ENCODE peak calls at places on chromosomes 3 and 15, in ten cellular contexts. One of them, this sample, is unnamed.

GRCh38 chr15:33226559-33227181 is 32.2 kb upstream of the FMN1 start:
- DNase-seq in esophagus squamous epithelium: no peak
- DNase-seq in A673: peak
- DNase-seq in CD8-positive, alpha-beta T cell: peak
- DNase-seq in K562: peak
- DNase-seq in tibial nerve: peak
- DNase-seq in IMR-90: no peak
- DNase-seq in cardiac muscle cell: peak
- DNase-seq in heart left ventricle: peak
- DNase-seq in AG09309: no peak
- DNase-seq in this sample: no peak

GRCh38 chr3:107542665-107543064 is 19.9 kb downstream of the BBX start:
- DNase-seq in esophagus squamous epithelium: no peak
- DNase-seq in A673: no peak
- DNase-seq in CD8-positive, alpha-beta T cell: no peak
- DNase-seq in K562: no peak
- DNase-seq in tibial nerve: no peak
- DNase-seq in IMR-90: peak
- DNase-seq in cardiac muscle cell: no peak
- DNase-seq in heart left ventricle: no peak
- DNase-seq in AG09309: no peak
- DNase-seq in this sample: no peak

GRCh38 chr3:100891827-100892226 is 101.4 kb downstream of the ABI3BP start:
- DNase-seq in esophagus squamous epithelium: no peak
- DNase-seq in A673: no peak
- DNase-seq in CD8-positive, alpha-beta T cell: no peak
- DNase-seq in K562: no peak
- DNase-seq in tibial nerve: no peak
- DNase-seq in IMR-90: peak
- DNase-seq in cardiac muscle cell: no peak
- DNase-seq in heart left ventricle: no peak
- DNase-seq in AG09309: no peak
- DNase-seq in this sample: no peak

GRCh38 chr3:141240290-141241247 is 8.9 kb downstream of the PXYLP1 start:
- DNase-seq in esophagus squamous epithelium: no peak
- DNase-seq in A673: peak
- DNase-seq in CD8-positive, alpha-beta T cell: no peak
- DNase-seq in K562: no peak
- DNase-seq in tibial nerve: no peak
- DNase-seq in IMR-90: peak
- DNase-seq in cardiac muscle cell: peak
- DNase-seq in heart left ventricle: no peak
- DNase-seq in AG09309: no peak
- DNase-seq in this sample: no peak

GRCh38 chr15:51128701-51129100 is 34.0 kb upstream of the TNFAIP8L3 start:
- DNase-seq in esophagus squamous epithelium: no peak
- DNase-seq in A673: no peak
- DNase-seq in CD8-positive, alpha-beta T cell: no peak
- DNase-seq in K562: no peak
- DNase-seq in tibial nerve: no peak
- DNase-seq in IMR-90: peak
- DNase-seq in cardiac muscle cell: no peak
- DNase-seq in heart left ventricle: no peak
- DNase-seq in AG09309: no peak
- DNase-seq in this sample: no peak

GRCh38 chr3:160804762-160805161 is 48.7 kb downstream of the PPM1L start:
- DNase-seq in esophagus squamous epithelium: no peak
- DNase-seq in A673: peak
- DNase-seq in CD8-positive, alpha-beta T cell: no peak
- DNase-seq in K562: no peak
- DNase-seq in tibial nerve: no peak
- DNase-seq in IMR-90: no peak
- DNase-seq in cardiac muscle cell: peak
- DNase-seq in heart left ventricle: peak
- DNase-seq in AG09309: no peak
- DNase-seq in this sample: peak

GRCh38 chr3:7421065-7421464 is 560.1 kb downstream of the GRM7 start:
- DNase-seq in esophagus squamous epithelium: no peak
- DNase-seq in A673: peak
- DNase-seq in CD8-positive, alpha-beta T cell: no peak
- DNase-seq in K562: no peak
- DNase-seq in tibial nerve: no peak
- DNase-seq in IMR-90: no peak
- DNase-seq in cardiac muscle cell: no peak
- DNase-seq in heart left ventricle: no peak
- DNase-seq in AG09309: no peak
- DNase-seq in this sample: no peak

GRCh38 chr15:64426845-64427465 is 33.4 kb upstream of the ZNF609 start:
- DNase-seq in esophagus squamous epithelium: no peak
- DNase-seq in A673: peak
- DNase-seq in CD8-positive, alpha-beta T cell: no peak
- DNase-seq in K562: no peak
- DNase-seq in tibial nerve: peak
- DNase-seq in IMR-90: peak
- DNase-seq in cardiac muscle cell: peak
- DNase-seq in heart left ventricle: no peak
- DNase-seq in AG09309: peak
- DNase-seq in this sample: no peak

GRCh38 chr3:69121950-69122349 is 445 bp downstream of the LMOD3 start:
- DNase-seq in esophagus squamous epithelium: no peak
- DNase-seq in A673: no peak
- DNase-seq in CD8-positive, alpha-beta T cell: no peak
- DNase-seq in K562: no peak
- DNase-seq in tibial nerve: no peak
- DNase-seq in IMR-90: no peak
- DNase-seq in cardiac muscle cell: no peak
- DNase-seq in heart left ventricle: no peak
- DNase-seq in AG09309: no peak
- DNase-seq in this sample: no peak

GRCh38 chr3:69121513-69121912 is 882 bp downstream of the LMOD3 start:
- DNase-seq in esophagus squamous epithelium: no peak
- DNase-seq in A673: no peak
- DNase-seq in CD8-positive, alpha-beta T cell: no peak
- DNase-seq in K562: no peak
- DNase-seq in tibial nerve: no peak
- DNase-seq in IMR-90: no peak
- DNase-seq in cardiac muscle cell: no peak
- DNase-seq in heart left ventricle: no peak
- DNase-seq in AG09309: no peak
- DNase-seq in this sample: no peak

GRCh38 chr3:69119681-69120080 is 2.7 kb downstream of the LMOD3 start:
- DNase-seq in esophagus squamous epithelium: no peak
- DNase-seq in A673: no peak
- DNase-seq in CD8-positive, alpha-beta T cell: no peak
- DNase-seq in K562: no peak
- DNase-seq in tibial nerve: no peak
- DNase-seq in IMR-90: no peak
- DNase-seq in cardiac muscle cell: no peak
- DNase-seq in heart left ventricle: no peak
- DNase-seq in AG09309: no peak
- DNase-seq in this sample: no peak

GRCh38 chr3:69120879-69121464 is 1.4 kb downstream of the LMOD3 start:
- DNase-seq in esophagus squamous epithelium: peak
- DNase-seq in A673: peak
- DNase-seq in CD8-positive, alpha-beta T cell: peak
- DNase-seq in K562: peak
- DNase-seq in tibial nerve: peak
- DNase-seq in IMR-90: peak
- DNase-seq in cardiac muscle cell: peak
- DNase-seq in heart left ventricle: peak
- DNase-seq in AG09309: no peak
- DNase-seq in this sample: no peak

DNA sequence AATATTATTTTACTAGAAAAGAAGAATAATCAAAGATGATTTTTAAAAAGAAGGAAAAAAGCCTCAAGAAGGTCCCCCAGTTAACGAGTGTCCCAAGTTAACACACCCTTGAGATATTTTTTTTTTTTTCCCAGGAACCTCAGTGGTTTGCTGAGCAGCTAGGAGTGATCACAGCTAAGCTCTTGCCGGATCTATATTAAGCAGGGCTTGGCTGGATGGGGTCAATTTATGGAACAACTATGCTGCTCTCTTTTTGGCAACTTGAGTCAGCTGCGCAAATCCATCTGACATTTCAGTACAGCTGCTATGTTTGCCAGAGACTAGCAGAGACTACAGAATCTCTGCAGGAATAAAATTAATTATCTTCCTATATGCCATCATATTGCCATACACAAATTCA is at the start of gene LMOD3:
- DNase-seq in esophagus squamous epithelium: no peak
- DNase-seq in A673: no peak
- DNase-seq in CD8-positive, alpha-beta T cell: no peak
- DNase-seq in K562: no peak
- DNase-seq in tibial nerve: no peak
- DNase-seq in IMR-90: no peak
- DNase-seq in cardiac muscle cell: no peak
- DNase-seq in heart left ventricle: peak
- DNase-seq in AG09309: no peak
- DNase-seq in this sample: peak
- H3K4me3 ChIP-seq in esophagus squamous epithelium: no peak
- H3K4me3 ChIP-seq in A673: no peak
- H3K4me3 ChIP-seq in CD8-positive, alpha-beta T cell: no peak
- H3K4me3 ChIP-seq in K562: no peak
- H3K4me3 ChIP-seq in tibial nerve: no peak
- H3K4me3 ChIP-seq in IMR-90: no peak
- H3K4me3 ChIP-seq in cardiac muscle cell: no peak
- H3K4me3 ChIP-seq in heart left ventricle: peak
- H3K4me3 ChIP-seq in AG09309: no peak
- H3K4me3 ChIP-seq in this sample: peak

DNA sequence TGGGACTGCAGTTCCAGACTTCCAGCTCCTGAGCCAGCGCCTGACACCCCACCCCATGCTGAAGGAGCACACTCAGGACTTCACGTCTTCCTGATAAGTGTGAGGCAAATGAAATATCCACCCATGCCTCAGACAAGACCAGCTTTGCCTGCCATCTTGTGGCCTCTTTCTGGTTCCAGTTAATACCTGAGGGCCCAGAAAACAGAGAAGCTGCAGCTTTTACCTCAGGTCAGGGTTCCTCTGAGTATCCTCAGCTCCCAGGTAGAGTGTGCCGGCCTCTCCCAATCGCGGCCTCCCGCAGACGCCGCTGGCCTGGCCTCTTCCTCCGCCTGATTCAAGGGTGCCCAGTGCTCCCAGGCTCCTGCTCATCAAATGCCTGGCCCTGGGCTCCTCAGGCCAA is 5.1 kb upstream of the KLHL6 start:
- DNase-seq in esophagus squamous epithelium: no peak
- DNase-seq in A673: no peak
- DNase-seq in CD8-positive, alpha-beta T cell: peak
- DNase-seq in K562: no peak
- DNase-seq in tibial nerve: no peak
- DNase-seq in IMR-90: no peak
- DNase-seq in cardiac muscle cell: no peak
- DNase-seq in heart left ventricle: no peak
- DNase-seq in AG09309: no peak
- DNase-seq in this sample: no peak
- TF ChIP-seq CTCF in esophagus squamous epithelium: peak
- TF ChIP-seq CTCF in A673: no peak
- TF ChIP-seq CTCF in CD8-positive, alpha-beta T cell: peak
- TF ChIP-seq CTCF in K562: peak
- TF ChIP-seq CTCF in tibial nerve: no peak
- TF ChIP-seq CTCF in IMR-90: no peak
- TF ChIP-seq CTCF in cardiac muscle cell: no peak
- TF ChIP-seq CTCF in heart left ventricle: no peak
- TF ChIP-seq CTCF in AG09309: peak
- TF ChIP-seq CTCF in this sample: peak

GRCh38 chr3:46924921-46925584 is 47.5 kb downstream of the PTH1R start:
- DNase-seq in esophagus squamous epithelium: no peak
- DNase-seq in A673: no peak
- DNase-seq in CD8-positive, alpha-beta T cell: no peak
- DNase-seq in K562: no peak
- DNase-seq in tibial nerve: no peak
- DNase-seq in IMR-90: no peak
- DNase-seq in cardiac muscle cell: no peak
- DNase-seq in heart left ventricle: no peak
- DNase-seq in AG09309: no peak
- DNase-seq in this sample: no peak

GRCh38 chr3:46926447-46926846 is 48.9 kb downstream of the PTH1R start:
- DNase-seq in esophagus squamous epithelium: no peak
- DNase-seq in A673: no peak
- DNase-seq in CD8-positive, alpha-beta T cell: no peak
- DNase-seq in K562: no peak
- DNase-seq in tibial nerve: no peak
- DNase-seq in IMR-90: no peak
- DNase-seq in cardiac muscle cell: no peak
- DNase-seq in heart left ventricle: no peak
- DNase-seq in AG09309: no peak
- DNase-seq in this sample: no peak

GRCh38 chr3:46926871-46927717 is 49.5 kb downstream of the CCDC12 start:
- DNase-seq in esophagus squamous epithelium: no peak
- DNase-seq in A673: no peak
- DNase-seq in CD8-positive, alpha-beta T cell: peak
- DNase-seq in K562: no peak
- DNase-seq in tibial nerve: no peak
- DNase-seq in IMR-90: no peak
- DNase-seq in cardiac muscle cell: no peak
- DNase-seq in heart left ventricle: no peak
- DNase-seq in AG09309: no peak
- DNase-seq in this sample: peak

GRCh38 chr3:46925585-46925934 is 48.0 kb downstream of the PTH1R start:
- DNase-seq in esophagus squamous epithelium: no peak
- DNase-seq in A673: no peak
- DNase-seq in CD8-positive, alpha-beta T cell: no peak
- DNase-seq in K562: no peak
- DNase-seq in tibial nerve: no peak
- DNase-seq in IMR-90: no peak
- DNase-seq in cardiac muscle cell: no peak
- DNase-seq in heart left ventricle: peak
- DNase-seq in AG09309: no peak
- DNase-seq in this sample: peak

DNA sequence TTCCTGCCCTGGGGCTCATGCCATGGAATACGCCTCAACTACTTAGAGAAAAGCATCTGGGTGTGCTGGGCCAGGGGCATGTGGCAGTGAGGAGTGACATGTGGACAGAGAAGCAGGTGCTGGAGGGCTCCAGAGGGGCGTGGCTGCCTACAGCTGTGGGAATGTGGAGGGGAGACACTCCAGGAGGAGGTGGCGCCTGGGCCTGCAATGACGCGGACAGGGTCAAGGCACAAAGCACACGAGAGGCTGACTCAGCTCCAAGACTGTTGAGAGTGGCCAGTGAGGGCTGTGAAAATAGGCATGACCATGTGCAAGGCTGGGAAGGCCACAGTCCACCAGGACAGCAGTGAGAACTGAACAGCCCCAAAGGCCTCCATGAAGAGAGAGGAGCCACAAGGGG is 48.5 kb downstream of the PTH1R start:
- DNase-seq in esophagus squamous epithelium: no peak
- DNase-seq in A673: no peak
- DNase-seq in CD8-positive, alpha-beta T cell: no peak
- DNase-seq in K562: no peak
- DNase-seq in tibial nerve: no peak
- DNase-seq in IMR-90: peak
- DNase-seq in cardiac muscle cell: peak
- DNase-seq in heart left ventricle: peak
- DNase-seq in AG09309: no peak
- DNase-seq in this sample: no peak
- H3K4me3 ChIP-seq in esophagus squamous epithelium: no peak
- H3K4me3 ChIP-seq in A673: no peak
- H3K4me3 ChIP-seq in CD8-positive, alpha-beta T cell: no peak
- H3K4me3 ChIP-seq in K562: no peak
- H3K4me3 ChIP-seq in tibial nerve: no peak
- H3K4me3 ChIP-seq in IMR-90: no peak
- H3K4me3 ChIP-seq in cardiac muscle cell: no peak
- H3K4me3 ChIP-seq in heart left ventricle: no peak
- H3K4me3 ChIP-seq in AG09309: no peak
- H3K4me3 ChIP-seq in this sample: no peak

GRCh38 chr3:122310361-122310760 is 14.7 kb upstream of the CSTA start:
- DNase-seq in esophagus squamous epithelium: no peak
- DNase-seq in A673: no peak
- DNase-seq in CD8-positive, alpha-beta T cell: no peak
- DNase-seq in K562: no peak
- DNase-seq in tibial nerve: no peak
- DNase-seq in IMR-90: no peak
- DNase-seq in cardiac muscle cell: no peak
- DNase-seq in heart left ventricle: no peak
- DNase-seq in AG09309: no peak
- DNase-seq in this sample: no peak

GRCh38 chr3:122307987-122308386 is 17.1 kb upstream of the CSTA start:
- DNase-seq in esophagus squamous epithelium: no peak
- DNase-seq in A673: no peak
- DNase-seq in CD8-positive, alpha-beta T cell: no peak
- DNase-seq in K562: no peak
- DNase-seq in tibial nerve: no peak
- DNase-seq in IMR-90: no peak
- DNase-seq in cardiac muscle cell: no peak
- DNase-seq in heart left ventricle: no peak
- DNase-seq in AG09309: no peak
- DNase-seq in this sample: no peak

GRCh38 chr3:122307288-122307687 is 17.8 kb upstream of the CSTA start:
- DNase-seq in esophagus squamous epithelium: no peak
- DNase-seq in A673: no peak
- DNase-seq in CD8-positive, alpha-beta T cell: no peak
- DNase-seq in K562: no peak
- DNase-seq in tibial nerve: no peak
- DNase-seq in IMR-90: no peak
- DNase-seq in cardiac muscle cell: no peak
- DNase-seq in heart left ventricle: no peak
- DNase-seq in AG09309: no peak
- DNase-seq in this sample: no peak

GRCh38 chr3:122306622-122306953 is 18.5 kb upstream of the CSTA start:
- DNase-seq in esophagus squamous epithelium: no peak
- DNase-seq in A673: no peak
- DNase-seq in CD8-positive, alpha-beta T cell: no peak
- DNase-seq in K562: no peak
- DNase-seq in tibial nerve: no peak
- DNase-seq in IMR-90: no peak
- DNase-seq in cardiac muscle cell: no peak
- DNase-seq in heart left ventricle: no peak
- DNase-seq in AG09309: no peak
- DNase-seq in this sample: no peak

GRCh38 chr3:122305818-122306621 is 19.0 kb upstream of the CSTA start:
- DNase-seq in esophagus squamous epithelium: no peak
- DNase-seq in A673: peak
- DNase-seq in CD8-positive, alpha-beta T cell: no peak
- DNase-seq in K562: no peak
- DNase-seq in tibial nerve: no peak
- DNase-seq in IMR-90: no peak
- DNase-seq in cardiac muscle cell: peak
- DNase-seq in heart left ventricle: no peak
- DNase-seq in AG09309: no peak
- DNase-seq in this sample: no peak
- TF ChIP-seq CTCF in esophagus squamous epithelium: peak
- TF ChIP-seq CTCF in A673: peak
- TF ChIP-seq CTCF in CD8-positive, alpha-beta T cell: no peak
- TF ChIP-seq CTCF in K562: peak
- TF ChIP-seq CTCF in tibial nerve: no peak
- TF ChIP-seq CTCF in IMR-90: no peak
- TF ChIP-seq CTCF in cardiac muscle cell: peak
- TF ChIP-seq CTCF in heart left ventricle: no peak
- TF ChIP-seq CTCF in AG09309: no peak
- TF ChIP-seq CTCF in this sample: no peak